ENCODE peak calls at places on chromosomes 5 and 9, in four cellular contexts. S is uterus; P is CD8-positive, alpha-beta memory T cell; D is IMR-90. M is an unnamed sample.
A peak's percentile ranks its signal among the peaks of the same experiment; 100 is the strongest.

GRCh38 chr9:27539479-27540441 is 10.1 kb upstream of the MOB3B start:
- DNase-seq in S (peak; percentile 62), P (no peak), D (peak; percentile 87), M (no peak)

GRCh38 chr9:98396236-98396635 is 140.8 kb upstream of the TBC1D2 start:
- DNase-seq in S (no peak), P (no peak), D (no peak), M (no peak)

GRCh38 chr5:178467261-178468195 is 122.7 kb downstream of the COL23A1 start:
- DNase-seq in S (no peak), P (no peak), D (peak; percentile 32), M (no peak)

GRCh38 chr5:170572453-170572852 is 68.6 kb downstream of the KCNIP1 start:
- DNase-seq in S (no peak), P (no peak), D (no peak), M (no peak)

GRCh38 chr9:34522091-34522887 is 501 bp downstream of the ENHO start:
- DNase-seq in S (peak; percentile 31), P (no peak), D (no peak), M (no peak)

GRCh38 chr5:71892641-71893340 is 173.7 kb downstream of the CARTPT start:
- DNase-seq in S (no peak), P (no peak), D (no peak), M (no peak)

GRCh38 chr9:134641173-134641985 is at the start of gene COL5A1:
- DNase-seq in S (peak; percentile 92), P (no peak), D (peak; percentile 91), M (peak; percentile 36)

GRCh38 chr9:134474058-134474370 is 147.8 kb downstream of the RXRA start:
- DNase-seq in S (no peak), P (no peak), D (peak; percentile 54), M (no peak)

GRCh38 chr5:157186309-157187045 is 5.8 kb downstream of the ITK start:
- DNase-seq in S (no peak), P (no peak), D (no peak), M (no peak)

GRCh38 chr5:40288791-40289475 is 390.8 kb upstream of the PTGER4 start:
- DNase-seq in S (no peak), P (no peak), D (no peak), M (no peak)

GRCh38 chr5:111932207-111932606 is 175.2 kb upstream of the NREP start:
- DNase-seq in S (no peak), P (no peak), D (peak; percentile 61), M (no peak)

GRCh38 chr5:64622991-64623390 is 67.3 kb upstream of the SHISAL2B start:
- DNase-seq in S (no peak), P (no peak), D (no peak), M (no peak)

GRCh38 chr9:13587581-13587980 is 308.1 kb upstream of the MPDZ start:
- DNase-seq in S (no peak), P (no peak), D (no peak), M (no peak)

GRCh38 chr5:65663804-65664521 is 39.1 kb downstream of the SHLD3 start:
- DNase-seq in S (no peak), P (no peak), D (peak; percentile 18), M (no peak)

GRCh38 chr9:95710449-95710848 is 165.0 kb upstream of the ERCC6L2 start:
- DNase-seq in S (no peak), P (no peak), D (no peak), M (no peak)

GRCh38 chr5:154370119-154370518 is 75.7 kb upstream of the SAP30L start:
- DNase-seq in S (no peak), P (no peak), D (peak; percentile 56), M (no peak)

GRCh38 chr5:31492824-31493223 is 39.1 kb downstream of the DROSHA start:
- DNase-seq in S (no peak), P (no peak), D (peak; percentile 53), M (no peak)

GRCh38 chr9:104869801-104870200 is 58.2 kb downstream of the ABCA1 start:
- DNase-seq in S (no peak), P (no peak), D (peak; percentile 26), M (no peak)
- H3K4me1 ChIP-seq in S (peaks cover 23% of the 10 kb centered on the region), P (no peaks in the 10 kb centered on the region), D (peaks cover 39% of the 10 kb centered on the region), M (no peaks in the 10 kb centered on the region)

GRCh38 chr5:151155149-151155776 is 2.3 kb downstream of the ANXA6 start:
- DNase-seq in S (no peak), P (peak; percentile 81), D (peak; percentile 27), M (peak; percentile 51)
- H3K4me1 ChIP-seq in S (peaks cover 8% of the 10 kb centered on the region), P (peaks cover 72% of the 10 kb centered on the region), D (peaks cover 30% of the 10 kb centered on the region), M (peaks cover 81% of the 10 kb centered on the region)

GRCh38 chr5:149422429-149423286 is 43.6 kb upstream of the IL17B start:
- DNase-seq in S (peak; percentile 92), P (no peak), D (peak; percentile 95), M (no peak)
- H3K4me1 ChIP-seq in S (peaks cover 18% of the 10 kb centered on the region), P (peaks cover 6% of the 10 kb centered on the region), D (peaks cover 69% of the 10 kb centered on the region), M (no peaks in the 10 kb centered on the region)

GRCh38 chr5:74638776-74639537 is 1.6 kb downstream of the ENC1 start:
- DNase-seq in S (no peak), P (no peak), D (peak; percentile 61), M (no peak)

GRCh38 chr5:74634611-74635286 is 5.8 kb downstream of the ENC1 start:
- DNase-seq in S (no peak), P (no peak), D (no peak), M (no peak)

GRCh38 chr5:74636149-74636548 is 4.4 kb downstream of the ENC1 start:
- DNase-seq in S (no peak), P (no peak), D (no peak), M (no peak)

GRCh38 chr5:74633710-74634109 is 6.8 kb downstream of the ENC1 start:
- DNase-seq in S (no peak), P (no peak), D (no peak), M (no peak)

GRCh38 chr5:74636552-74636951 is 4.0 kb downstream of the ENC1 start:
- DNase-seq in S (no peak), P (no peak), D (no peak), M (no peak)
- H3K4me1 ChIP-seq in S (no peaks in the 10 kb centered on the region), P (peaks cover 19% of the 10 kb centered on the region), D (peaks cover 25% of the 10 kb centered on the region), M (peaks cover 25% of the 10 kb centered on the region)

GRCh38 chr9:72464819-72465218 is 56.6 kb upstream of the TMC1 start:
- DNase-seq in S (no peak), P (no peak), D (no peak), M (no peak)
- H3K4me1 ChIP-seq in S (no peaks in the 10 kb centered on the region), P (no peaks in the 10 kb centered on the region), D (peaks cover 7% of the 10 kb centered on the region), M (no peaks in the 10 kb centered on the region)

DNA sequence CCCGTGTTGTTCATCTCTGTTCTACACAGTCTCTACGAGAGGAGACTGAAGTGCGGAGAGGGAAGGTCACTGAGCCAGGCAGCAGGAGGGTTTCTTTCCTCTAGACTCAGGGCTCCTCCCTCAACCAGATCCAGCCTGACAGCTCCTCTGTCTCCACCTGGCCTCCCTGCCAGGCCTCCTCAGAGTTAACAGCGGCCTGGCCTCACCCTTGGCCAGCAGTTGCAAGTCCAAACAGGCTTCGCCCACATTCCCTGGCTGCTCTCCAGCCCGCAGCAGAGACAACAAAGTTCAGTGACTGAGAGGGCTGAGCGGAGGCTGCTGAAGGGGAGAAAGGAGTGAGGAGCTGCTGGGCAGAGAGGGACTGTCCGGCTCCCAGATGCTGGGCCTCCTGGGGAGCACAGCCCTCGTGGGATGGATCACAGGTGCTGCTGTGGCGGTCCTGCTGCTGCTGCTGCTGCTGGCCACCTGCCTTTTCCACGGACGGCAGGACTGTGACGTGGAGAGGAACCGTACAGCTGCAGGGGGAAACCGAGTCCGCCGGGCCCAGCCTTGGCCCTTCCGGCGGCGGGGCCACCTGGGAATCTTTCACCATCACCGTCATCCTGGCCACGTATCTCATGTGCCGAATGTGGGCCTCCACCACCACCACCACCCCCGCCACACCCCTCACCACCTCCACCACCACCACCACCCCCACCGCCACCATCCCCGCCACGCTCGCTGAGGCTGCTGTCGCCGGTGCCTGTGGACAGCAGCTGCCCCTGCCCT is at the start of gene HRCT1:
- DNase-seq in S (peak; percentile 90), P (no peak), D (peak; percentile 94), M (no peak)
- H3K4me1 ChIP-seq in S (peaks cover 29% of the 10 kb centered on the region), P (peaks cover 55% of the 10 kb centered on the region), D (peaks cover 46% of the 10 kb centered on the region), M (peaks cover 52% of the 10 kb centered on the region)

GRCh38 chr5:62576570-62577172 is 1.9 kb upstream of the LRRC70 start:
- DNase-seq in S (no peak), P (no peak), D (no peak), M (no peak)

GRCh38 chr5:62578540-62578939 is at the start of gene LRRC70:
- DNase-seq in S (no peak), P (no peak), D (peak; percentile 64), M (peak; percentile 89)

GRCh38 chr5:62575556-62575955 is 3.1 kb upstream of the LRRC70 start:
- DNase-seq in S (no peak), P (no peak), D (no peak), M (no peak)

GRCh38 chr5:62579761-62580160 is 1.1 kb downstream of the LRRC70 start:
- DNase-seq in S (no peak), P (no peak), D (no peak), M (no peak)

GRCh38 chr5:62577488-62577887 is 1.1 kb upstream of the LRRC70 start:
- DNase-seq in S (no peak), P (no peak), D (no peak), M (no peak)
- H3K4me1 ChIP-seq in S (no peaks in the 10 kb centered on the region), P (peaks cover 5% of the 10 kb centered on the region), D (no peaks in the 10 kb centered on the region), M (peaks cover 14% of the 10 kb centered on the region)

GRCh38 chr5:141767671-141768070 is 85.6 kb upstream of the ARAP3 start:
- DNase-seq in S (no peak), P (no peak), D (no peak), M (no peak)
- H3K4me1 ChIP-seq in S (no peaks in the 10 kb centered on the region), P (no peaks in the 10 kb centered on the region), D (no peaks in the 10 kb centered on the region), M (no peaks in the 10 kb centered on the region)

GRCh38 chr5:52894451-52894850 is 94.7 kb upstream of the ITGA2 start:
- DNase-seq in S (no peak), P (no peak), D (no peak), M (no peak)
- H3K4me1 ChIP-seq in S (no peaks in the 10 kb centered on the region), P (no peaks in the 10 kb centered on the region), D (peaks cover 9% of the 10 kb centered on the region), M (no peaks in the 10 kb centered on the region)